ENCODE peak calls at places on chromosome 18, in five cellular contexts. V is putamen, G is ovary, A is tibial artery, N is HFF-Myc. Y is an unnamed sample.

GRCh38 chr18:26091047-26091630 is 726 bp upstream of the SS18 start:
- DNase-seq in G (no peak), A (peak; percentile 81), N (peak; percentile 32), V (no peak), Y (peak; percentile 64)

GRCh38 chr18:36567800-36568199 is 261.0 kb downstream of the TPGS2 start:
- DNase-seq in G (no peak), V (no peak), A (no peak), N (no peak), Y (no peak)

GRCh38 chr18:38526922-38527321 is 961.3 kb upstream of the CELF4 start:
- DNase-seq in G (no peak), A (no peak), N (no peak), V (no peak), Y (no peak)

GRCh38 chr18:12394428-12394827 is 13.3 kb upstream of the PRELID3A start:
- DNase-seq in A (no peak), V (no peak), N (no peak), G (no peak), Y (no peak)

GRCh38 chr18:74775239-74775638 is 177.6 kb downstream of the ZNF407 start:
- DNase-seq in G (no peak), V (no peak), A (no peak), N (no peak), Y (no peak)

GRCh38 chr18:36191286-36191685 is 4.0 kb downstream of the MOCOS start:
- DNase-seq in N (no peak), V (no peak), G (no peak), A (no peak), Y (no peak)

GRCh38 chr18:34707670-34708069 is 2.4 kb upstream of the DTNA start:
- DNase-seq in V (peak; percentile 64), G (peak; percentile 59), N (peak; percentile 93), A (peak; percentile 76), Y (no peak)

GRCh38 chr18:51427012-51427411 is 229.5 kb upstream of the MEX3C start:
- DNase-seq in A (no peak), N (no peak), G (no peak), V (no peak), Y (no peak)